ENCODE peak calls at places on chromosomes 1 and 21, in seven cellular contexts. One of them, this sample, is unnamed.

GRCh38 chr1:59020151-59020997 is 236.5 kb upstream of the JUN start:
- DNase-seq in astrocyte of the spinal cord: peak; percentile 86
- DNase-seq in mesothelial cell of epicardium: no peak
- DNase-seq in LHCN-M2: peak; percentile 87
- DNase-seq in left ventricle myocardium inferior: peak; percentile 30
- DNase-seq in endothelial cell: no peak
- DNase-seq in T follicular helper cell: peak; percentile 9
- DNase-seq in this sample: peak; percentile 54

GRCh38 chr1:246497331-246497915 is 9.7 kb downstream of the SMYD3 start:
- DNase-seq in T follicular helper cell: no peak
- DNase-seq in LHCN-M2: peak; percentile 68
- DNase-seq in endothelial cell: peak; percentile 26
- DNase-seq in astrocyte of the spinal cord: peak; percentile 78
- DNase-seq in left ventricle myocardium inferior: no peak
- DNase-seq in mesothelial cell of epicardium: no peak
- DNase-seq in this sample: peak; percentile 69

GRCh38 chr1:209657140-209657879 is 5.1 kb upstream of the LAMB3 start:
- DNase-seq in LHCN-M2: no peak
- DNase-seq in endothelial cell: no peak
- DNase-seq in left ventricle myocardium inferior: no peak
- DNase-seq in T follicular helper cell: no peak
- DNase-seq in mesothelial cell of epicardium: no peak
- DNase-seq in astrocyte of the spinal cord: peak; percentile 54
- DNase-seq in this sample: no peak

GRCh38 chr1:116289219-116289618 is 83.8 kb upstream of the ATP1A1 start:
- DNase-seq in T follicular helper cell: no peak
- DNase-seq in endothelial cell: no peak
- DNase-seq in LHCN-M2: no peak
- DNase-seq in astrocyte of the spinal cord: no peak
- DNase-seq in left ventricle myocardium inferior: no peak
- DNase-seq in mesothelial cell of epicardium: no peak
- DNase-seq in this sample: no peak

GRCh38 chr1:98739762-98740161 is 78.2 kb downstream of the SNX7 start:
- DNase-seq in mesothelial cell of epicardium: no peak
- DNase-seq in T follicular helper cell: no peak
- DNase-seq in astrocyte of the spinal cord: no peak
- DNase-seq in left ventricle myocardium inferior: no peak
- DNase-seq in LHCN-M2: no peak
- DNase-seq in endothelial cell: no peak
- DNase-seq in this sample: no peak

GRCh38 chr1:33336580-33336979 is 15.7 kb upstream of the A3GALT2 start:
- DNase-seq in astrocyte of the spinal cord: no peak
- DNase-seq in T follicular helper cell: no peak
- DNase-seq in LHCN-M2: no peak
- DNase-seq in left ventricle myocardium inferior: no peak
- DNase-seq in endothelial cell: no peak
- DNase-seq in mesothelial cell of epicardium: no peak
- DNase-seq in this sample: no peak

GRCh38 chr21:41241341-41241740 is 73.4 kb downstream of the BACE2 start:
- DNase-seq in endothelial cell: no peak
- DNase-seq in left ventricle myocardium inferior: no peak
- DNase-seq in mesothelial cell of epicardium: no peak
- DNase-seq in astrocyte of the spinal cord: no peak
- DNase-seq in LHCN-M2: peak; percentile 11
- DNase-seq in T follicular helper cell: no peak
- DNase-seq in this sample: no peak

GRCh38 chr1:169601096-169601881 is 15.0 kb upstream of the F5 start:
- DNase-seq in astrocyte of the spinal cord: peak; percentile 26
- DNase-seq in LHCN-M2: peak; percentile 12
- DNase-seq in mesothelial cell of epicardium: no peak
- DNase-seq in endothelial cell: no peak
- DNase-seq in T follicular helper cell: no peak
- DNase-seq in left ventricle myocardium inferior: no peak
- DNase-seq in this sample: peak; percentile 49

GRCh38 chr1:175204285-175204684 is 11.7 kb upstream of the KIAA0040 start:
- DNase-seq in T follicular helper cell: no peak
- DNase-seq in endothelial cell: no peak
- DNase-seq in left ventricle myocardium inferior: no peak
- DNase-seq in astrocyte of the spinal cord: no peak
- DNase-seq in LHCN-M2: no peak
- DNase-seq in mesothelial cell of epicardium: no peak
- DNase-seq in this sample: no peak

GRCh38 chr21:41877901-41878830 is 978 bp downstream of the PRDM15 start:
- DNase-seq in T follicular helper cell: no peak
- DNase-seq in endothelial cell: no peak
- DNase-seq in left ventricle myocardium inferior: no peak
- DNase-seq in astrocyte of the spinal cord: peak; percentile 73
- DNase-seq in LHCN-M2: peak; percentile 63
- DNase-seq in mesothelial cell of epicardium: no peak
- DNase-seq in this sample: peak; percentile 29

GRCh38 chr1:202113690-202114300 is 8.9 kb upstream of the GPR37L1 start:
- DNase-seq in endothelial cell: no peak
- DNase-seq in astrocyte of the spinal cord: no peak
- DNase-seq in T follicular helper cell: no peak
- DNase-seq in LHCN-M2: no peak
- DNase-seq in left ventricle myocardium inferior: no peak
- DNase-seq in mesothelial cell of epicardium: no peak
- DNase-seq in this sample: no peak

GRCh38 chr1:174795806-174796205 is 203.9 kb upstream of the CACYBP start:
- DNase-seq in astrocyte of the spinal cord: peak; percentile 29
- DNase-seq in T follicular helper cell: no peak
- DNase-seq in endothelial cell: no peak
- DNase-seq in LHCN-M2: no peak
- DNase-seq in mesothelial cell of epicardium: no peak
- DNase-seq in left ventricle myocardium inferior: no peak
- DNase-seq in this sample: no peak

GRCh38 chr1:56024155-56024554 is 555.2 kb downstream of the PLPP3 start:
- DNase-seq in astrocyte of the spinal cord: no peak
- DNase-seq in LHCN-M2: no peak
- DNase-seq in T follicular helper cell: no peak
- DNase-seq in endothelial cell: no peak
- DNase-seq in mesothelial cell of epicardium: no peak
- DNase-seq in left ventricle myocardium inferior: no peak
- DNase-seq in this sample: no peak

GRCh38 chr1:66316464-66317155 is 217.3 kb upstream of the SGIP1 start:
- DNase-seq in endothelial cell: no peak
- DNase-seq in T follicular helper cell: no peak
- DNase-seq in left ventricle myocardium inferior: no peak
- DNase-seq in LHCN-M2: no peak
- DNase-seq in mesothelial cell of epicardium: no peak
- DNase-seq in astrocyte of the spinal cord: peak; percentile 52
- DNase-seq in this sample: no peak

GRCh38 chr1:228349701-228350171 is 56.9 kb downstream of the TRIM11 start:
- DNase-seq in T follicular helper cell: no peak
- DNase-seq in mesothelial cell of epicardium: peak; percentile 20
- DNase-seq in astrocyte of the spinal cord: no peak
- DNase-seq in left ventricle myocardium inferior: peak; percentile 7
- DNase-seq in endothelial cell: no peak
- DNase-seq in LHCN-M2: no peak
- DNase-seq in this sample: no peak

GRCh38 chr1:89780721-89781120 is 40.1 kb upstream of the LRRC8D start:
- DNase-seq in endothelial cell: no peak
- DNase-seq in astrocyte of the spinal cord: peak; percentile 62
- DNase-seq in left ventricle myocardium inferior: no peak
- DNase-seq in T follicular helper cell: no peak
- DNase-seq in mesothelial cell of epicardium: no peak
- DNase-seq in LHCN-M2: peak; percentile 51
- DNase-seq in this sample: peak; percentile 76

GRCh38 chr21:36508948-36509347 is 29.0 kb upstream of the CLDN14 start:
- DNase-seq in endothelial cell: no peak
- DNase-seq in T follicular helper cell: no peak
- DNase-seq in astrocyte of the spinal cord: no peak
- DNase-seq in left ventricle myocardium inferior: no peak
- DNase-seq in mesothelial cell of epicardium: no peak
- DNase-seq in LHCN-M2: no peak
- DNase-seq in this sample: no peak

GRCh38 chr1:151953409-151954094 is 40.1 kb downstream of the S100A10 start:
- DNase-seq in left ventricle myocardium inferior: no peak
- DNase-seq in mesothelial cell of epicardium: no peak
- DNase-seq in endothelial cell: no peak
- DNase-seq in astrocyte of the spinal cord: no peak
- DNase-seq in LHCN-M2: no peak
- DNase-seq in T follicular helper cell: no peak
- DNase-seq in this sample: no peak

GRCh38 chr1:9174243-9174642 is 45.3 kb upstream of the GPR157 start:
- DNase-seq in LHCN-M2: no peak
- DNase-seq in astrocyte of the spinal cord: no peak
- DNase-seq in endothelial cell: no peak
- DNase-seq in mesothelial cell of epicardium: no peak
- DNase-seq in T follicular helper cell: no peak
- DNase-seq in left ventricle myocardium inferior: no peak
- DNase-seq in this sample: no peak

GRCh38 chr1:221780175-221780574 is 38.3 kb upstream of the DUSP10 start:
- DNase-seq in left ventricle myocardium inferior: no peak
- DNase-seq in endothelial cell: no peak
- DNase-seq in mesothelial cell of epicardium: no peak
- DNase-seq in LHCN-M2: no peak
- DNase-seq in T follicular helper cell: no peak
- DNase-seq in astrocyte of the spinal cord: no peak
- DNase-seq in this sample: no peak

GRCh38 chr1:170332801-170333200 is 187.0 kb downstream of the NTMT2 start:
- DNase-seq in endothelial cell: no peak
- DNase-seq in left ventricle myocardium inferior: no peak
- DNase-seq in T follicular helper cell: no peak
- DNase-seq in LHCN-M2: no peak
- DNase-seq in astrocyte of the spinal cord: no peak
- DNase-seq in mesothelial cell of epicardium: no peak
- DNase-seq in this sample: no peak

GRCh38 chr1:31587720-31588423 is 11.6 kb downstream of the TINAGL1 start:
- DNase-seq in astrocyte of the spinal cord: no peak
- DNase-seq in LHCN-M2: peak; percentile 51
- DNase-seq in left ventricle myocardium inferior: peak; percentile 74
- DNase-seq in T follicular helper cell: peak; percentile 10
- DNase-seq in mesothelial cell of epicardium: no peak
- DNase-seq in endothelial cell: peak; percentile 74
- DNase-seq in this sample: peak; percentile 32

GRCh38 chr1:162141273-162142023 is 72.0 kb downstream of the NOS1AP start:
- DNase-seq in LHCN-M2: peak; percentile 39
- DNase-seq in astrocyte of the spinal cord: peak; percentile 12
- DNase-seq in T follicular helper cell: no peak
- DNase-seq in mesothelial cell of epicardium: no peak
- DNase-seq in left ventricle myocardium inferior: no peak
- DNase-seq in endothelial cell: no peak
- DNase-seq in this sample: no peak

GRCh38 chr1:58155418-58156123 is 391.0 kb downstream of the OMA1 start:
- DNase-seq in astrocyte of the spinal cord: no peak
- DNase-seq in mesothelial cell of epicardium: no peak
- DNase-seq in endothelial cell: peak; percentile 67
- DNase-seq in left ventricle myocardium inferior: peak; percentile 38
- DNase-seq in T follicular helper cell: no peak
- DNase-seq in LHCN-M2: no peak
- DNase-seq in this sample: no peak

GRCh38 chr21:43719748-43720538 is 1.0 kb downstream of the PDXK start:
- DNase-seq in astrocyte of the spinal cord: no peak
- DNase-seq in mesothelial cell of epicardium: no peak
- DNase-seq in left ventricle myocardium inferior: no peak
- DNase-seq in endothelial cell: no peak
- DNase-seq in T follicular helper cell: no peak
- DNase-seq in LHCN-M2: no peak
- DNase-seq in this sample: no peak

GRCh38 chr1:103056423-103056822 is 51.9 kb downstream of the COL11A1 start:
- DNase-seq in astrocyte of the spinal cord: peak; percentile 79
- DNase-seq in mesothelial cell of epicardium: no peak
- DNase-seq in T follicular helper cell: no peak
- DNase-seq in LHCN-M2: peak; percentile 82
- DNase-seq in endothelial cell: no peak
- DNase-seq in left ventricle myocardium inferior: no peak
- DNase-seq in this sample: no peak

This sample was measured in COLO829.